ENCODE peak calls at places on chromosomes 7 and 10, in eight cellular contexts. One of them, this sample, is unnamed.

GRCh38 chr10:49647985-49648795 is 31.3 kb upstream of the C10orf53 start:
- DNase-seq in Calu3: no peak
- DNase-seq in activated CD8-positive, alpha-beta T cell treated with anti-CD3 and anti-CD28 coated beads for 36 hours: peak; percentile 17
- DNase-seq in NCI-H1694: no peak
- DNase-seq in fibroblast of villous mesenchyme: no peak
- DNase-seq in retina: no peak
- DNase-seq in lower lobe of right lung: no peak
- DNase-seq in stimulated activated CD4-positive, alpha-beta T cell treated with anti-CD3 and anti-CD28 coated beads, Interleukin-4, amount 100 ng/mL, for 24 hours: no peak
- DNase-seq in this sample: no peak

GRCh38 chr10:104938031-104938430 is 296.9 kb downstream of the SORCS3 start:
- DNase-seq in lower lobe of right lung: no peak
- DNase-seq in NCI-H1694: no peak
- DNase-seq in retina: no peak
- DNase-seq in activated CD8-positive, alpha-beta T cell treated with anti-CD3 and anti-CD28 coated beads for 36 hours: no peak
- DNase-seq in Calu3: no peak
- DNase-seq in stimulated activated CD4-positive, alpha-beta T cell treated with anti-CD3 and anti-CD28 coated beads, Interleukin-4, amount 100 ng/mL, for 24 hours: no peak
- DNase-seq in fibroblast of villous mesenchyme: no peak
- DNase-seq in this sample: no peak

GRCh38 chr10:35336921-35337741 is 822 bp downstream of the CCNY start:
- DNase-seq in fibroblast of villous mesenchyme: no peak
- DNase-seq in stimulated activated CD4-positive, alpha-beta T cell treated with anti-CD3 and anti-CD28 coated beads, Interleukin-4, amount 100 ng/mL, for 24 hours: peak; percentile 26
- DNase-seq in NCI-H1694: peak; percentile 30
- DNase-seq in Calu3: peak; percentile 37
- DNase-seq in retina: peak; percentile 80
- DNase-seq in activated CD8-positive, alpha-beta T cell treated with anti-CD3 and anti-CD28 coated beads for 36 hours: peak; percentile 53
- DNase-seq in lower lobe of right lung: peak; percentile 72
- DNase-seq in this sample: peak; percentile 32

GRCh38 chr10:63798599-63799498 is 277.6 kb downstream of the REEP3 start:
- DNase-seq in Calu3: peak; percentile 62
- DNase-seq in NCI-H1694: no peak
- DNase-seq in activated CD8-positive, alpha-beta T cell treated with anti-CD3 and anti-CD28 coated beads for 36 hours: no peak
- DNase-seq in fibroblast of villous mesenchyme: peak; percentile 78
- DNase-seq in stimulated activated CD4-positive, alpha-beta T cell treated with anti-CD3 and anti-CD28 coated beads, Interleukin-4, amount 100 ng/mL, for 24 hours: no peak
- DNase-seq in lower lobe of right lung: peak; percentile 69
- DNase-seq in retina: no peak
- DNase-seq in this sample: no peak

GRCh38 chr7:4833691-4834600 is 27.9 kb downstream of the PAPOLB start:
- DNase-seq in retina: no peak
- DNase-seq in Calu3: no peak
- DNase-seq in stimulated activated CD4-positive, alpha-beta T cell treated with anti-CD3 and anti-CD28 coated beads, Interleukin-4, amount 100 ng/mL, for 24 hours: no peak
- DNase-seq in fibroblast of villous mesenchyme: no peak
- DNase-seq in activated CD8-positive, alpha-beta T cell treated with anti-CD3 and anti-CD28 coated beads for 36 hours: no peak
- DNase-seq in lower lobe of right lung: peak; percentile 44
- DNase-seq in NCI-H1694: no peak
- DNase-seq in this sample: no peak

GRCh38 chr7:82593780-82594179 is 150.2 kb upstream of the CACNA2D1 start:
- DNase-seq in Calu3: no peak
- DNase-seq in fibroblast of villous mesenchyme: no peak
- DNase-seq in NCI-H1694: peak; percentile 88
- DNase-seq in activated CD8-positive, alpha-beta T cell treated with anti-CD3 and anti-CD28 coated beads for 36 hours: no peak
- DNase-seq in retina: no peak
- DNase-seq in stimulated activated CD4-positive, alpha-beta T cell treated with anti-CD3 and anti-CD28 coated beads, Interleukin-4, amount 100 ng/mL, for 24 hours: no peak
- DNase-seq in lower lobe of right lung: no peak
- DNase-seq in this sample: no peak

GRCh38 chr10:113099431-113100298 is 149.6 kb downstream of the TCF7L2 start:
- DNase-seq in stimulated activated CD4-positive, alpha-beta T cell treated with anti-CD3 and anti-CD28 coated beads, Interleukin-4, amount 100 ng/mL, for 24 hours: no peak
- DNase-seq in retina: peak; percentile 54
- DNase-seq in activated CD8-positive, alpha-beta T cell treated with anti-CD3 and anti-CD28 coated beads for 36 hours: no peak
- DNase-seq in fibroblast of villous mesenchyme: peak; percentile 40
- DNase-seq in lower lobe of right lung: peak; percentile 52
- DNase-seq in NCI-H1694: no peak
- DNase-seq in Calu3: no peak
- DNase-seq in this sample: peak; percentile 71

GRCh38 chr10:93941603-93942002 is 47.8 kb downstream of the SLC35G1 start:
- DNase-seq in lower lobe of right lung: no peak
- DNase-seq in stimulated activated CD4-positive, alpha-beta T cell treated with anti-CD3 and anti-CD28 coated beads, Interleukin-4, amount 100 ng/mL, for 24 hours: no peak
- DNase-seq in NCI-H1694: no peak
- DNase-seq in retina: no peak
- DNase-seq in fibroblast of villous mesenchyme: no peak
- DNase-seq in activated CD8-positive, alpha-beta T cell treated with anti-CD3 and anti-CD28 coated beads for 36 hours: no peak
- DNase-seq in Calu3: no peak
- DNase-seq in this sample: no peak

GRCh38 chr7:141864765-141865447 is 23.6 kb upstream of the PRSS37 start:
- DNase-seq in retina: no peak
- DNase-seq in NCI-H1694: no peak
- DNase-seq in activated CD8-positive, alpha-beta T cell treated with anti-CD3 and anti-CD28 coated beads for 36 hours: no peak
- DNase-seq in stimulated activated CD4-positive, alpha-beta T cell treated with anti-CD3 and anti-CD28 coated beads, Interleukin-4, amount 100 ng/mL, for 24 hours: no peak
- DNase-seq in Calu3: no peak
- DNase-seq in fibroblast of villous mesenchyme: no peak
- DNase-seq in lower lobe of right lung: no peak
- DNase-seq in this sample: no peak

GRCh38 chr7:128352636-128353035 is 8.9 kb downstream of the PRRT4 start:
- DNase-seq in NCI-H1694: no peak
- DNase-seq in fibroblast of villous mesenchyme: no peak
- DNase-seq in stimulated activated CD4-positive, alpha-beta T cell treated with anti-CD3 and anti-CD28 coated beads, Interleukin-4, amount 100 ng/mL, for 24 hours: no peak
- DNase-seq in activated CD8-positive, alpha-beta T cell treated with anti-CD3 and anti-CD28 coated beads for 36 hours: no peak
- DNase-seq in lower lobe of right lung: no peak
- DNase-seq in retina: no peak
- DNase-seq in Calu3: no peak
- DNase-seq in this sample: no peak

GRCh38 chr7:115748123-115748738 is 282.3 kb downstream of the TFEC start:
- DNase-seq in NCI-H1694: no peak
- DNase-seq in stimulated activated CD4-positive, alpha-beta T cell treated with anti-CD3 and anti-CD28 coated beads, Interleukin-4, amount 100 ng/mL, for 24 hours: no peak
- DNase-seq in fibroblast of villous mesenchyme: peak; percentile 5
- DNase-seq in lower lobe of right lung: no peak
- DNase-seq in Calu3: peak; percentile 20
- DNase-seq in activated CD8-positive, alpha-beta T cell treated with anti-CD3 and anti-CD28 coated beads for 36 hours: no peak
- DNase-seq in retina: no peak
- DNase-seq in this sample: no peak

GRCh38 chr10:86290933-86291615 is 75.5 kb downstream of the GRID1 start:
- DNase-seq in activated CD8-positive, alpha-beta T cell treated with anti-CD3 and anti-CD28 coated beads for 36 hours: no peak
- DNase-seq in stimulated activated CD4-positive, alpha-beta T cell treated with anti-CD3 and anti-CD28 coated beads, Interleukin-4, amount 100 ng/mL, for 24 hours: no peak
- DNase-seq in retina: no peak
- DNase-seq in NCI-H1694: no peak
- DNase-seq in Calu3: no peak
- DNase-seq in lower lobe of right lung: no peak
- DNase-seq in fibroblast of villous mesenchyme: no peak
- DNase-seq in this sample: no peak

GRCh38 chr7:32536585-32536984 is 41.3 kb downstream of the AVL9 start:
- DNase-seq in retina: no peak
- DNase-seq in fibroblast of villous mesenchyme: peak; percentile 61
- DNase-seq in lower lobe of right lung: no peak
- DNase-seq in Calu3: peak; percentile 36
- DNase-seq in stimulated activated CD4-positive, alpha-beta T cell treated with anti-CD3 and anti-CD28 coated beads, Interleukin-4, amount 100 ng/mL, for 24 hours: no peak
- DNase-seq in activated CD8-positive, alpha-beta T cell treated with anti-CD3 and anti-CD28 coated beads for 36 hours: no peak
- DNase-seq in NCI-H1694: no peak
- DNase-seq in this sample: no peak

GRCh38 chr10:124117879-124118278 is 24.5 kb upstream of the CHST15 start:
- DNase-seq in retina: no peak
- DNase-seq in NCI-H1694: no peak
- DNase-seq in stimulated activated CD4-positive, alpha-beta T cell treated with anti-CD3 and anti-CD28 coated beads, Interleukin-4, amount 100 ng/mL, for 24 hours: no peak
- DNase-seq in lower lobe of right lung: no peak
- DNase-seq in activated CD8-positive, alpha-beta T cell treated with anti-CD3 and anti-CD28 coated beads for 36 hours: no peak
- DNase-seq in Calu3: no peak
- DNase-seq in fibroblast of villous mesenchyme: no peak
- DNase-seq in this sample: no peak

GRCh38 chr7:141649865-141650499 is 52.0 kb downstream of the DENND11 start:
- DNase-seq in fibroblast of villous mesenchyme: peak; percentile 86
- DNase-seq in retina: peak; percentile 84
- DNase-seq in activated CD8-positive, alpha-beta T cell treated with anti-CD3 and anti-CD28 coated beads for 36 hours: peak; percentile 51
- DNase-seq in Calu3: peak; percentile 58
- DNase-seq in NCI-H1694: peak; percentile 80
- DNase-seq in stimulated activated CD4-positive, alpha-beta T cell treated with anti-CD3 and anti-CD28 coated beads, Interleukin-4, amount 100 ng/mL, for 24 hours: peak; percentile 24
- DNase-seq in lower lobe of right lung: no peak
- DNase-seq in this sample: peak; percentile 58

GRCh38 chr10:118625504-118625903 is 30.1 kb upstream of the PRLHR start:
- DNase-seq in activated CD8-positive, alpha-beta T cell treated with anti-CD3 and anti-CD28 coated beads for 36 hours: no peak
- DNase-seq in fibroblast of villous mesenchyme: no peak
- DNase-seq in retina: no peak
- DNase-seq in Calu3: no peak
- DNase-seq in NCI-H1694: no peak
- DNase-seq in stimulated activated CD4-positive, alpha-beta T cell treated with anti-CD3 and anti-CD28 coated beads, Interleukin-4, amount 100 ng/mL, for 24 hours: no peak
- DNase-seq in lower lobe of right lung: no peak
- DNase-seq in this sample: no peak

GRCh38 chr7:11753441-11753840 is 78.6 kb downstream of the THSD7A start:
- DNase-seq in lower lobe of right lung: no peak
- DNase-seq in Calu3: no peak
- DNase-seq in activated CD8-positive, alpha-beta T cell treated with anti-CD3 and anti-CD28 coated beads for 36 hours: no peak
- DNase-seq in NCI-H1694: no peak
- DNase-seq in stimulated activated CD4-positive, alpha-beta T cell treated with anti-CD3 and anti-CD28 coated beads, Interleukin-4, amount 100 ng/mL, for 24 hours: no peak
- DNase-seq in fibroblast of villous mesenchyme: no peak
- DNase-seq in retina: no peak
- DNase-seq in this sample: no peak

GRCh38 chr7:116501425-116502167 is 2.1 kb downstream of the CAV2 start:
- DNase-seq in Calu3: peak; percentile 48
- DNase-seq in lower lobe of right lung: no peak
- DNase-seq in stimulated activated CD4-positive, alpha-beta T cell treated with anti-CD3 and anti-CD28 coated beads, Interleukin-4, amount 100 ng/mL, for 24 hours: no peak
- DNase-seq in activated CD8-positive, alpha-beta T cell treated with anti-CD3 and anti-CD28 coated beads for 36 hours: no peak
- DNase-seq in retina: no peak
- DNase-seq in NCI-H1694: no peak
- DNase-seq in fibroblast of villous mesenchyme: peak; percentile 63
- DNase-seq in this sample: no peak

GRCh38 chr7:64551375-64552142 is 11.3 kb downstream of the ZNF680 start:
- DNase-seq in activated CD8-positive, alpha-beta T cell treated with anti-CD3 and anti-CD28 coated beads for 36 hours: no peak
- DNase-seq in fibroblast of villous mesenchyme: no peak
- DNase-seq in stimulated activated CD4-positive, alpha-beta T cell treated with anti-CD3 and anti-CD28 coated beads, Interleukin-4, amount 100 ng/mL, for 24 hours: no peak
- DNase-seq in Calu3: no peak
- DNase-seq in retina: no peak
- DNase-seq in NCI-H1694: no peak
- DNase-seq in lower lobe of right lung: no peak
- DNase-seq in this sample: no peak

GRCh38 chr10:132793871-132794849 is 8.2 kb upstream of the NKX6-2 start:
- DNase-seq in fibroblast of villous mesenchyme: peak; percentile 20
- DNase-seq in stimulated activated CD4-positive, alpha-beta T cell treated with anti-CD3 and anti-CD28 coated beads, Interleukin-4, amount 100 ng/mL, for 24 hours: no peak
- DNase-seq in activated CD8-positive, alpha-beta T cell treated with anti-CD3 and anti-CD28 coated beads for 36 hours: no peak
- DNase-seq in NCI-H1694: no peak
- DNase-seq in retina: peak; percentile 56
- DNase-seq in lower lobe of right lung: no peak
- DNase-seq in Calu3: no peak
- DNase-seq in this sample: peak; percentile 93

GRCh38 chr10:58414270-58415041 is 29.2 kb downstream of the TFAM start:
- DNase-seq in fibroblast of villous mesenchyme: peak; percentile 74
- DNase-seq in activated CD8-positive, alpha-beta T cell treated with anti-CD3 and anti-CD28 coated beads for 36 hours: no peak
- DNase-seq in Calu3: peak; percentile 63
- DNase-seq in stimulated activated CD4-positive, alpha-beta T cell treated with anti-CD3 and anti-CD28 coated beads, Interleukin-4, amount 100 ng/mL, for 24 hours: no peak
- DNase-seq in retina: no peak
- DNase-seq in NCI-H1694: peak; percentile 7
- DNase-seq in lower lobe of right lung: no peak
- DNase-seq in this sample: peak; percentile 50

GRCh38 chr10:11003739-11004515 is 13.7 kb upstream of the CELF2 start:
- DNase-seq in activated CD8-positive, alpha-beta T cell treated with anti-CD3 and anti-CD28 coated beads for 36 hours: no peak
- DNase-seq in lower lobe of right lung: no peak
- DNase-seq in stimulated activated CD4-positive, alpha-beta T cell treated with anti-CD3 and anti-CD28 coated beads, Interleukin-4, amount 100 ng/mL, for 24 hours: no peak
- DNase-seq in NCI-H1694: no peak
- DNase-seq in fibroblast of villous mesenchyme: no peak
- DNase-seq in retina: no peak
- DNase-seq in Calu3: no peak
- DNase-seq in this sample: no peak

GRCh38 chr10:29200280-29200679 is 88.6 kb upstream of the LYZL1 start:
- DNase-seq in lower lobe of right lung: no peak
- DNase-seq in stimulated activated CD4-positive, alpha-beta T cell treated with anti-CD3 and anti-CD28 coated beads, Interleukin-4, amount 100 ng/mL, for 24 hours: no peak
- DNase-seq in fibroblast of villous mesenchyme: peak; percentile 39
- DNase-seq in activated CD8-positive, alpha-beta T cell treated with anti-CD3 and anti-CD28 coated beads for 36 hours: no peak
- DNase-seq in NCI-H1694: no peak
- DNase-seq in retina: no peak
- DNase-seq in Calu3: no peak
- DNase-seq in this sample: no peak

GRCh38 chr10:13536674-13537366 is 8.0 kb upstream of the BEND7 start:
- DNase-seq in stimulated activated CD4-positive, alpha-beta T cell treated with anti-CD3 and anti-CD28 coated beads, Interleukin-4, amount 100 ng/mL, for 24 hours: peak; percentile 20
- DNase-seq in activated CD8-positive, alpha-beta T cell treated with anti-CD3 and anti-CD28 coated beads for 36 hours: peak; percentile 61
- DNase-seq in fibroblast of villous mesenchyme: peak; percentile 46
- DNase-seq in Calu3: peak; percentile 74
- DNase-seq in lower lobe of right lung: peak; percentile 56
- DNase-seq in retina: peak; percentile 77
- DNase-seq in NCI-H1694: peak; percentile 38
- DNase-seq in this sample: peak; percentile 87

GRCh38 chr7:2024227-2024918 is 208.4 kb downstream of the MAD1L1 start:
- DNase-seq in NCI-H1694: no peak
- DNase-seq in lower lobe of right lung: peak; percentile 39
- DNase-seq in retina: no peak
- DNase-seq in Calu3: no peak
- DNase-seq in activated CD8-positive, alpha-beta T cell treated with anti-CD3 and anti-CD28 coated beads for 36 hours: no peak
- DNase-seq in fibroblast of villous mesenchyme: peak; percentile 17
- DNase-seq in stimulated activated CD4-positive, alpha-beta T cell treated with anti-CD3 and anti-CD28 coated beads, Interleukin-4, amount 100 ng/mL, for 24 hours: no peak
- DNase-seq in this sample: no peak

GRCh38 chr10:31020128-31020527 is 11.5 kb downstream of the ZNF438 start:
- DNase-seq in Calu3: no peak
- DNase-seq in activated CD8-positive, alpha-beta T cell treated with anti-CD3 and anti-CD28 coated beads for 36 hours: no peak
- DNase-seq in stimulated activated CD4-positive, alpha-beta T cell treated with anti-CD3 and anti-CD28 coated beads, Interleukin-4, amount 100 ng/mL, for 24 hours: no peak
- DNase-seq in NCI-H1694: no peak
- DNase-seq in retina: no peak
- DNase-seq in fibroblast of villous mesenchyme: no peak
- DNase-seq in lower lobe of right lung: no peak
- DNase-seq in this sample: no peak

GRCh38 chr10:49649294-49649693 is 30.2 kb upstream of the C10orf53 start:
- DNase-seq in fibroblast of villous mesenchyme: no peak
- DNase-seq in stimulated activated CD4-positive, alpha-beta T cell treated with anti-CD3 and anti-CD28 coated beads, Interleukin-4, amount 100 ng/mL, for 24 hours: no peak
- DNase-seq in NCI-H1694: no peak
- DNase-seq in retina: no peak
- DNase-seq in activated CD8-positive, alpha-beta T cell treated with anti-CD3 and anti-CD28 coated beads for 36 hours: peak; percentile 74
- DNase-seq in lower lobe of right lung: no peak
- DNase-seq in Calu3: no peak
- DNase-seq in this sample: no peak